ENCODE peak calls at places on chromosome 7, in eight cellular contexts. S, J, E, P, H, Y, D and Q are unnamed samples.

GRCh38 chr7:16559497-16560223 is 33.0 kb downstream of the LRRC72 start:
- DNase-seq in S (no peak), J (peak), E (no peak), P (no peak), H (no peak), Y (no peak), D (no peak), Q (no peak)

GRCh38 chr7:46848944-46849343 is 733.0 kb downstream of the TNS3 start:
- DNase-seq in S (no peak), J (peak), E (no peak), P (no peak), H (no peak), Y (no peak), D (no peak), Q (peak)

GRCh38 chr7:2734084-2734601 is 46.1 kb downstream of the AMZ1 start:
- DNase-seq in S (no peak), J (no peak), E (no peak), P (no peak), H (no peak), Y (peak), D (no peak), Q (no peak)

GRCh38 chr7:139300390-139300789 is 40.7 kb upstream of the FMC1 start:
- DNase-seq in S (no peak), J (no peak), E (no peak), P (no peak), H (no peak), Y (no peak), D (no peak), Q (peak)

GRCh38 chr7:82945480-82945879 is 217.2 kb downstream of the PCLO start:
- DNase-seq in S (no peak), J (no peak), E (no peak), P (no peak), H (no peak), Y (no peak), D (no peak), Q (no peak)

GRCh38 chr7:33841658-33842057 is 63.7 kb upstream of the BMPER start:
- DNase-seq in S (no peak), J (peak), E (no peak), P (peak), H (peak), Y (no peak), D (no peak), Q (peak)

GRCh38 chr7:22718200-22718711 is 8.7 kb upstream of the IL6 start:
- DNase-seq in S (peak), J (peak), E (peak), P (no peak), H (no peak), Y (no peak), D (no peak), Q (peak)

GRCh38 chr7:87448427-87448826 is 27.1 kb downstream of the ABCB4 start:
- DNase-seq in S (no peak), J (no peak), E (peak), P (no peak), H (no peak), Y (no peak), D (no peak), Q (no peak)

GRCh38 chr7:134513169-134513752 is 14.1 kb upstream of the AKR1B10 start:
- DNase-seq in S (no peak), J (peak), E (peak), P (peak), H (no peak), Y (peak), D (no peak), Q (peak)

GRCh38 chr7:2958416-2959342 is 85.0 kb downstream of the CARD11 start:
- DNase-seq in S (no peak), J (no peak), E (no peak), P (no peak), H (no peak), Y (peak), D (no peak), Q (no peak)

GRCh38 chr7:149329265-149329664 is 67.3 kb downstream of the ZNF783 start:
- DNase-seq in S (no peak), J (no peak), E (no peak), P (no peak), H (no peak), Y (no peak), D (no peak), Q (no peak)

GRCh38 chr7:18829518-18830252 is 287.8 kb downstream of the TWIST1 start:
- DNase-seq in S (peak), J (peak), E (no peak), P (no peak), H (no peak), Y (no peak), D (no peak), Q (peak)

GRCh38 chr7:150406565-150407421 is 27.7 kb downstream of the ZNF775 start:
- DNase-seq in S (no peak), J (no peak), E (no peak), P (no peak), H (no peak), Y (peak), D (peak), Q (no peak)

GRCh38 chr7:100673942-100674431 is 447 bp downstream of the GNB2 start:
- DNase-seq in S (no peak), J (peak), E (no peak), P (peak), H (peak), Y (peak), D (peak), Q (peak)

GRCh38 chr7:139875821-139876241 is 46.8 kb downstream of the TBXAS1 start:
- DNase-seq in S (no peak), J (no peak), E (no peak), P (peak), H (no peak), Y (no peak), D (no peak), Q (no peak)

GRCh38 chr7:44990520-44991023 is 9.4 kb upstream of the CCM2 start:
- DNase-seq in S (peak), J (peak), E (no peak), P (no peak), H (no peak), Y (no peak), D (no peak), Q (no peak)

GRCh38 chr7:4479367-4480039 is 202.6 kb upstream of the FOXK1 start:
- DNase-seq in S (peak), J (peak), E (peak), P (no peak), H (no peak), Y (no peak), D (no peak), Q (peak)

GRCh38 chr7:30817060-30817770 is 46.0 kb downstream of the MINDY4 start:
- DNase-seq in S (no peak), J (peak), E (no peak), P (no peak), H (no peak), Y (no peak), D (no peak), Q (no peak)

GRCh38 chr7:95927781-95928180 is 155.4 kb downstream of the DYNC1I1 start:
- DNase-seq in S (no peak), J (no peak), E (no peak), P (peak), H (no peak), Y (no peak), D (no peak), Q (no peak)

GRCh38 chr7:76357379-76358052 is 1.3 kb downstream of the YWHAG start:
- DNase-seq in S (no peak), J (no peak), E (no peak), P (no peak), H (no peak), Y (no peak), D (no peak), Q (no peak)

GRCh38 chr7:10974717-10975032 is 1.0 kb downstream of the PHF14 start:
- DNase-seq in S (no peak), J (no peak), E (no peak), P (no peak), H (no peak), Y (no peak), D (no peak), Q (no peak)

GRCh38 chr7:42340462-42340861 is 103.5 kb upstream of the GLI3 start:
- DNase-seq in S (no peak), J (no peak), E (no peak), P (no peak), H (no peak), Y (no peak), D (no peak), Q (peak)

GRCh38 chr7:20269726-20270125 is 52.5 kb upstream of the MACC1 start:
- DNase-seq in S (peak), J (peak), E (no peak), P (no peak), H (no peak), Y (no peak), D (no peak), Q (peak)

GRCh38 chr7:463362-464176 is 56.1 kb downstream of the PDGFA start:
- DNase-seq in S (no peak), J (no peak), E (no peak), P (no peak), H (no peak), Y (peak), D (no peak), Q (no peak)

GRCh38 chr7:17031903-17032551 is 150.2 kb upstream of the AGR3 start:
- DNase-seq in S (no peak), J (no peak), E (no peak), P (no peak), H (no peak), Y (no peak), D (no peak), Q (no peak)

GRCh38 chr7:81284576-81284975 is 365.7 kb upstream of the SEMA3C start:
- DNase-seq in S (peak), J (peak), E (no peak), P (no peak), H (no peak), Y (no peak), D (no peak), Q (peak)

GRCh38 chr7:16646427-16647081 is 573 bp downstream of the BZW2 start:
- DNase-seq in S (no peak), J (no peak), E (no peak), P (peak), H (no peak), Y (peak), D (peak), Q (peak)

GRCh38 chr7:143979359-143979758 is 20.8 kb upstream of the OR6B1 start:
- DNase-seq in S (peak), J (peak), E (no peak), P (no peak), H (no peak), Y (no peak), D (no peak), Q (peak)

GRCh38 chr7:129550673-129551360 is 48.5 kb downstream of the SMKR1 start:
- DNase-seq in S (no peak), J (no peak), E (no peak), P (no peak), H (no peak), Y (no peak), D (no peak), Q (no peak)